ENCODE peak calls at places on chromosomes 6 and 20, in six cellular contexts. O, I, G, N, A and B are unnamed samples.

GRCh38 chr6:84332139-84333034 is 104.9 kb upstream of the CEP162 start:
- DNase-seq in A (no peak), G (no peak), O (no peak), I (no peak), N (no peak), B (no peak)

GRCh38 chr20:62644802-62645496 is 2.6 kb downstream of the SLCO4A1 start:
- DNase-seq in N (peak), I (no peak), A (no peak), G (no peak), O (no peak), B (no peak)

GRCh38 chr6:157068691-157069228 is 254.6 kb downstream of the TMEM242 start:
- DNase-seq in I (no peak), N (no peak), O (no peak), G (no peak), A (no peak), B (no peak)

GRCh38 chr6:134510920-134511319 is 193.0 kb upstream of the SGK1 start:
- DNase-seq in I (no peak), A (no peak), G (no peak), O (peak), N (no peak), B (no peak)

GRCh38 chr6:157561037-157561790 is 180.2 kb downstream of the ZDHHC14 start:
- DNase-seq in I (no peak), O (no peak), A (no peak), N (no peak), G (no peak), B (no peak)

GRCh38 chr6:40307712-40308111 is 279.5 kb downstream of the LRFN2 start:
- DNase-seq in A (no peak), O (no peak), G (no peak), I (no peak), N (no peak), B (no peak)

GRCh38 chr6:163711615-163712568 is 297.4 kb downstream of the QKI start:
- DNase-seq in A (peak), I (no peak), N (no peak), G (no peak), O (peak), B (no peak)

GRCh38 chr6:14964486-14964885 is 281.4 kb upstream of the JARID2 start:
- DNase-seq in N (no peak), A (no peak), I (no peak), G (no peak), O (no peak), B (no peak)

GRCh38 chr6:82013561-82014275 is 233.8 kb downstream of the IBTK start:
- DNase-seq in G (no peak), O (peak), I (no peak), A (no peak), N (no peak), B (no peak)

GRCh38 chr20:41095110-41095969 is 42.0 kb upstream of the PLCG1 start:
- DNase-seq in N (peak), O (peak), G (peak), A (peak), I (no peak), B (peak)

GRCh38 chr6:142695016-142695415 is 250.0 kb downstream of the HIVEP2 start:
- DNase-seq in G (no peak), O (peak), N (no peak), I (no peak), A (no peak), B (no peak)

GRCh38 chr6:139654309-139654708 is 279.9 kb upstream of the CITED2 start:
- DNase-seq in I (no peak), N (no peak), O (no peak), G (no peak), A (no peak), B (no peak)

GRCh38 chr6:38262041-38262440 is 377.7 kb downstream of the BTBD9 start:
- DNase-seq in G (no peak), A (no peak), N (no peak), I (no peak), O (no peak), B (no peak)

GRCh38 chr6:139017227-139017626 is 11.3 kb upstream of the ABRACL start:
- DNase-seq in N (no peak), G (no peak), I (no peak), O (no peak), A (peak), B (no peak)

GRCh38 chr6:48135352-48136084 is 24.5 kb upstream of the PTCHD4 start:
- DNase-seq in A (no peak), O (no peak), I (no peak), N (peak), G (no peak), B (no peak)

GRCh38 chr6:36769676-36770499 is 69.4 kb downstream of the CPNE5 start:
- DNase-seq in O (no peak), N (peak), I (no peak), G (no peak), A (no peak), B (no peak)

GRCh38 chr6:56101141-56101553 is 146.2 kb downstream of the COL21A1 start:
- DNase-seq in G (no peak), A (no peak), I (no peak), O (no peak), N (peak), B (no peak)

GRCh38 chr20:22303523-22303922 is 280.8 kb downstream of the FOXA2 start:
- DNase-seq in I (no peak), A (no peak), O (no peak), G (no peak), N (peak), B (no peak)

GRCh38 chr20:10855778-10856177 is 182.0 kb upstream of the JAG1 start:
- DNase-seq in I (no peak), A (no peak), O (no peak), G (no peak), N (no peak), B (no peak)

GRCh38 chr6:116287668-116288282 is 8.0 kb upstream of the TSPYL1 start:
- DNase-seq in N (peak), I (no peak), O (no peak), G (no peak), A (no peak), B (no peak)

GRCh38 chr6:164133095-164133494 is 718.6 kb downstream of the QKI start:
- DNase-seq in I (no peak), G (no peak), A (no peak), N (no peak), O (no peak), B (no peak)

GRCh38 chr6:134630468-134631180 is 312.7 kb upstream of the SGK1 start:
- DNase-seq in O (no peak), A (no peak), G (no peak), I (no peak), N (no peak), B (no peak)